ENCODE peak calls at places on chromosomes 16 and 17, in five cellular contexts. One of them, this sample, is unnamed.

GRCh38 chr16:11164482-11165270 is 91.3 kb downstream of the SOCS1 start:
- DNase-seq in GM12864: no peak
- DNase-seq in breast epithelium: no peak
- DNase-seq in thoracic aorta: no peak
- DNase-seq in fibroblast of pulmonary artery: no peak
- DNase-seq in this sample: no peak

GRCh38 chr17:27733771-27734170 is 66.6 kb downstream of the NOS2 start:
- DNase-seq in GM12864: no peak
- DNase-seq in breast epithelium: no peak
- DNase-seq in thoracic aorta: no peak
- DNase-seq in fibroblast of pulmonary artery: no peak
- DNase-seq in this sample: no peak

GRCh38 chr16:5056347-5056746 is 9.4 kb downstream of the C16orf89 start:
- DNase-seq in GM12864: no peak
- DNase-seq in breast epithelium: no peak
- DNase-seq in thoracic aorta: no peak
- DNase-seq in fibroblast of pulmonary artery: no peak
- DNase-seq in this sample: no peak

GRCh38 chr17:66448008-66448644 is 145.7 kb downstream of the PRKCA start:
- DNase-seq in GM12864: no peak
- DNase-seq in breast epithelium: no peak
- DNase-seq in thoracic aorta: no peak
- DNase-seq in fibroblast of pulmonary artery: no peak
- DNase-seq in this sample: no peak

GRCh38 chr16:65667013-65667578 is 545.2 kb upstream of the CDH11 start:
- DNase-seq in GM12864: no peak
- DNase-seq in breast epithelium: no peak
- DNase-seq in thoracic aorta: no peak
- DNase-seq in fibroblast of pulmonary artery: peak; percentile 55
- DNase-seq in this sample: peak; percentile 36

GRCh38 chr17:79026345-79027273 is 2.6 kb downstream of the C1QTNF1 start:
- DNase-seq in GM12864: no peak
- DNase-seq in breast epithelium: peak; percentile 80
- DNase-seq in thoracic aorta: no peak
- DNase-seq in fibroblast of pulmonary artery: peak; percentile 84
- DNase-seq in this sample: no peak

GRCh38 chr16:85205747-85206471 is 93.6 kb upstream of the CIBAR2 start:
- DNase-seq in GM12864: no peak
- DNase-seq in breast epithelium: no peak
- DNase-seq in thoracic aorta: no peak
- DNase-seq in fibroblast of pulmonary artery: peak; percentile 50
- DNase-seq in this sample: no peak

GRCh38 chr17:82679586-82680465 is 18.7 kb downstream of the RAB40B start:
- DNase-seq in GM12864: no peak
- DNase-seq in breast epithelium: no peak
- DNase-seq in thoracic aorta: no peak
- DNase-seq in fibroblast of pulmonary artery: no peak
- DNase-seq in this sample: no peak

GRCh38 chr17:6578491-6578890 is 22.1 kb upstream of the PITPNM3 start:
- DNase-seq in GM12864: no peak
- DNase-seq in breast epithelium: no peak
- DNase-seq in thoracic aorta: no peak
- DNase-seq in fibroblast of pulmonary artery: no peak
- DNase-seq in this sample: no peak

GRCh38 chr17:9672266-9672665 is 26.9 kb downstream of the USP43 start:
- DNase-seq in GM12864: no peak
- DNase-seq in breast epithelium: no peak
- DNase-seq in thoracic aorta: no peak
- DNase-seq in fibroblast of pulmonary artery: no peak
- DNase-seq in this sample: no peak

GRCh38 chr17:59456428-59456827 is 109.0 kb upstream of the DHX40 start:
- DNase-seq in GM12864: no peak
- DNase-seq in breast epithelium: no peak
- DNase-seq in thoracic aorta: no peak
- DNase-seq in fibroblast of pulmonary artery: no peak
- DNase-seq in this sample: no peak

GRCh38 chr16:80723091-80723490 is 81.3 kb downstream of the CDYL2 start:
- DNase-seq in GM12864: no peak
- DNase-seq in breast epithelium: no peak
- DNase-seq in thoracic aorta: no peak
- DNase-seq in fibroblast of pulmonary artery: no peak
- DNase-seq in this sample: no peak

GRCh38 chr16:4624827-4625616 is 396 bp downstream of the MGRN1 start:
- DNase-seq in GM12864: peak; percentile 59
- DNase-seq in breast epithelium: peak; percentile 60
- DNase-seq in thoracic aorta: peak; percentile 33
- DNase-seq in fibroblast of pulmonary artery: peak; percentile 74
- DNase-seq in this sample: no peak

GRCh38 chr17:17849147-17849820 is 12.5 kb upstream of the SREBF1 start:
- DNase-seq in GM12864: no peak
- DNase-seq in breast epithelium: peak; percentile 67
- DNase-seq in thoracic aorta: peak; percentile 35
- DNase-seq in fibroblast of pulmonary artery: peak; percentile 41
- DNase-seq in this sample: no peak

GRCh38 chr17:6753006-6753445 is 2.8 kb upstream of the XAF1 start:
- DNase-seq in GM12864: no peak
- DNase-seq in breast epithelium: peak; percentile 83
- DNase-seq in thoracic aorta: no peak
- DNase-seq in fibroblast of pulmonary artery: peak; percentile 95
- DNase-seq in this sample: no peak

GRCh38 chr16:12674096-12674495 is 129.6 kb downstream of the CPPED1 start:
- DNase-seq in GM12864: no peak
- DNase-seq in breast epithelium: no peak
- DNase-seq in thoracic aorta: no peak
- DNase-seq in fibroblast of pulmonary artery: peak; percentile 15
- DNase-seq in this sample: no peak

GRCh38 chr17:6303664-6304063 is 131.3 kb downstream of the AIPL1 start:
- DNase-seq in GM12864: no peak
- DNase-seq in breast epithelium: no peak
- DNase-seq in thoracic aorta: no peak
- DNase-seq in fibroblast of pulmonary artery: peak; percentile 26
- DNase-seq in this sample: no peak

GRCh38 chr16:81567987-81568748 is 123.6 kb downstream of the CMIP start:
- DNase-seq in GM12864: no peak
- DNase-seq in breast epithelium: peak; percentile 87
- DNase-seq in thoracic aorta: no peak
- DNase-seq in fibroblast of pulmonary artery: peak; percentile 57
- DNase-seq in this sample: peak; percentile 88

GRCh38 chr17:83057397-83057761 is 22.0 kb upstream of the METRNL start:
- DNase-seq in GM12864: no peak
- DNase-seq in breast epithelium: no peak
- DNase-seq in thoracic aorta: no peak
- DNase-seq in fibroblast of pulmonary artery: no peak
- DNase-seq in this sample: no peak

GRCh38 chr16:59030923-59031485 is 296.9 kb upstream of the GOT2 start:
- DNase-seq in GM12864: no peak
- DNase-seq in breast epithelium: no peak
- DNase-seq in thoracic aorta: no peak
- DNase-seq in fibroblast of pulmonary artery: no peak
- DNase-seq in this sample: no peak

GRCh38 chr17:75069783-75070182 is 18.0 kb upstream of the SLC16A5 start:
- DNase-seq in GM12864: no peak
- DNase-seq in breast epithelium: no peak
- DNase-seq in thoracic aorta: no peak
- DNase-seq in fibroblast of pulmonary artery: no peak
- DNase-seq in this sample: no peak

GRCh38 chr17:76537288-76537577 is 276 bp downstream of the CYGB start:
- DNase-seq in GM12864: no peak
- DNase-seq in breast epithelium: no peak
- DNase-seq in thoracic aorta: no peak
- DNase-seq in fibroblast of pulmonary artery: peak; percentile 60
- DNase-seq in this sample: no peak

GRCh38 chr16:35637683-35638082 is 2178.3 kb downstream of the TP53TG3F start:
- DNase-seq in GM12864: no peak
- DNase-seq in breast epithelium: no peak
- DNase-seq in thoracic aorta: no peak
- DNase-seq in fibroblast of pulmonary artery: no peak
- DNase-seq in this sample: peak; percentile 62

GRCh38 chr16:87618216-87618615 is 15.9 kb downstream of the JPH3 start:
- DNase-seq in GM12864: no peak
- DNase-seq in breast epithelium: no peak
- DNase-seq in thoracic aorta: no peak
- DNase-seq in fibroblast of pulmonary artery: no peak
- DNase-seq in this sample: no peak

GRCh38 chr16:89700100-89700648 is 1.3 kb downstream of the SPATA2L start:
- DNase-seq in GM12864: peak; percentile 92
- DNase-seq in breast epithelium: peak; percentile 100
- DNase-seq in thoracic aorta: peak; percentile 97
- DNase-seq in fibroblast of pulmonary artery: peak; percentile 98
- DNase-seq in this sample: peak; percentile 98

GRCh38 chr16:27385398-27385797 is 16.6 kb upstream of the IL21R start:
- DNase-seq in GM12864: no peak
- DNase-seq in breast epithelium: no peak
- DNase-seq in thoracic aorta: no peak
- DNase-seq in fibroblast of pulmonary artery: no peak
- DNase-seq in this sample: no peak

GRCh38 chr17:81470944-81471803 is 41.4 kb downstream of the ACTG1 start:
- DNase-seq in GM12864: no peak
- DNase-seq in breast epithelium: no peak
- DNase-seq in thoracic aorta: no peak
- DNase-seq in fibroblast of pulmonary artery: no peak
- DNase-seq in this sample: no peak

GRCh38 chr17:13961262-13961661 is 108.0 kb upstream of the COX10 start:
- DNase-seq in GM12864: no peak
- DNase-seq in breast epithelium: no peak
- DNase-seq in thoracic aorta: no peak
- DNase-seq in fibroblast of pulmonary artery: no peak
- DNase-seq in this sample: no peak

GRCh38 chr17:41545829-41546410 is 17.8 kb upstream of the KRT19 start:
- DNase-seq in GM12864: no peak
- DNase-seq in breast epithelium: no peak
- DNase-seq in thoracic aorta: no peak
- DNase-seq in fibroblast of pulmonary artery: no peak
- DNase-seq in this sample: no peak

GRCh38 chr16:69485361-69485760 is 60.9 kb downstream of the CYB5B start:
- DNase-seq in GM12864: no peak
- DNase-seq in breast epithelium: no peak
- DNase-seq in thoracic aorta: no peak
- DNase-seq in fibroblast of pulmonary artery: no peak
- DNase-seq in this sample: no peak

GRCh38 chr17:44759096-44759915 is 518 bp downstream of the ADAM11 start:
- DNase-seq in GM12864: no peak
- DNase-seq in breast epithelium: no peak
- DNase-seq in thoracic aorta: no peak
- DNase-seq in fibroblast of pulmonary artery: no peak
- DNase-seq in this sample: no peak
- TF ChIP-seq CTCF in GM12864: no peak
- TF ChIP-seq CTCF in breast epithelium: no peak
- TF ChIP-seq CTCF in thoracic aorta: no peak
- TF ChIP-seq CTCF in fibroblast of pulmonary artery: no peak
- TF ChIP-seq CTCF in this sample: no peak

GRCh38 chr17:45719335-45720071 is 64.6 kb upstream of the CRHR1 start:
- DNase-seq in GM12864: no peak
- DNase-seq in breast epithelium: no peak
- DNase-seq in thoracic aorta: no peak
- DNase-seq in fibroblast of pulmonary artery: peak; percentile 54
- DNase-seq in this sample: no peak
- TF ChIP-seq CTCF in GM12864: peak; percentile 34
- TF ChIP-seq CTCF in breast epithelium: no peak
- TF ChIP-seq CTCF in thoracic aorta: no peak
- TF ChIP-seq CTCF in fibroblast of pulmonary artery: peak; percentile 48
- TF ChIP-seq CTCF in this sample: peak; percentile 33

DNA sequence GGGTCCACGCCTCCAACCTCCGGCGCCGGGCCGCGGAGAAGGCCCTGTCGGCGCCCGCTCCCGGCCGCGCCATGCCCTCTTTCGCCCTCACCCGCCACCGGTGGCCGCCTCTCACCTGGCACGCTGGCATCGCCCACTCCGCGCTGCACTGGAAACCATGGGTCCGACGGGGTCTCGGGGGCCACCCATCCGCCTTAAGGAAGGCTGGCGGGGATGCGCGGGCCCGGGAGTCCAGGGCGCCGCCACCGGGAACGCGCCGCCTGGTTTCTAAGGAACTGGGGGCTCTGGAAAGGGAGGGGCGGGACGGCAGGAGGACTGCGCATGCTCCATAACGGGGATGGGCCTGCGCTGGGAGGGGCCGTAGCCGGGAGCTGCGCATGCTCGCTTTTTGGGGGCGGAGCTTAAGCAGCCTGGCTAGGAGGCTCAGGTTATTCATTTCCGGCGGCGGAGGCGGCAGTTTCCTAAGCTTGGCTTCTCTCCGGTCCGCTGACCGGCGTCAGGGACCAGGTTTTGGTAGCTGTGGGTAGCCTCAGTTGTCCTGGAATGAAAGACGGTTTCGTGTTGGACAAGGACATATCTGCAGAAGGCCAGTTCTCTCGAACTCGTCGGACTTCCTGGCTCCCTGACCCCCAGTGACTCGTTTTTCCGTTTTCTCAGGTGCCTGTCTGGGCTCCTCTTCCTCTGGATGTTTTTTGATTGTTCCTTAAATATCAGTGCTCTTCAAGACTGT is at the start of gene GFOD2:
- DNase-seq in GM12864: peak; percentile 74
- DNase-seq in breast epithelium: peak; percentile 90
- DNase-seq in thoracic aorta: peak; percentile 81
- DNase-seq in fibroblast of pulmonary artery: peak; percentile 95
- DNase-seq in this sample: peak; percentile 99
- TF ChIP-seq CTCF in GM12864: no peak
- TF ChIP-seq CTCF in breast epithelium: no peak
- TF ChIP-seq CTCF in thoracic aorta: no peak
- TF ChIP-seq CTCF in fibroblast of pulmonary artery: no peak
- TF ChIP-seq CTCF in this sample: no peak

DNA sequence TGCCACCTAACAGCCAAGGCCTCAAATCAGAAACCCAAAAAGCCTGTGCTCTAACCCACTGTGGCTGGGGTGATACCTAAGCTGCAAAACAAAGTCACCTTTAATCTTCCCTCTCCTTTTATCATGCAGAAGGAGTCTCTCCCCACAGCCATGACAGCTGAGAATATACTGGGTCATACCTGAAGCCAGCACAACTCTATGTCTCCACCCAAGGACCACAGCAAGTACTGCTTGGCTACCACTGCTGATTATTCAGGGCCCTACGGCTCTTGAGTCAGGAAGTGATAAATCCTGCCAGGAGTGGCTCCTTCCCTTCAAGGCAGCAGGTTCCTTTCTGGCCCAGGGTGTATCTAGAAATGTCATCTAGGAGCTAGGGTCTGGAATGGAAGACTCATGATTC is 151.5 kb upstream of the TOM1L1 start:
- DNase-seq in GM12864: no peak
- DNase-seq in breast epithelium: no peak
- DNase-seq in thoracic aorta: no peak
- DNase-seq in fibroblast of pulmonary artery: no peak
- DNase-seq in this sample: no peak
- TF ChIP-seq CTCF in GM12864: no peak
- TF ChIP-seq CTCF in breast epithelium: no peak
- TF ChIP-seq CTCF in thoracic aorta: no peak
- TF ChIP-seq CTCF in fibroblast of pulmonary artery: no peak
- TF ChIP-seq CTCF in this sample: no peak

GRCh38 chr17:29844339-29845048 is 85.5 kb downstream of the SSH2 start:
- DNase-seq in GM12864: no peak
- DNase-seq in breast epithelium: no peak
- DNase-seq in thoracic aorta: no peak
- DNase-seq in fibroblast of pulmonary artery: peak; percentile 70
- DNase-seq in this sample: no peak
- TF ChIP-seq CTCF in GM12864: no peak
- TF ChIP-seq CTCF in breast epithelium: no peak
- TF ChIP-seq CTCF in thoracic aorta: no peak
- TF ChIP-seq CTCF in fibroblast of pulmonary artery: no peak
- TF ChIP-seq CTCF in this sample: peak; percentile 26